ENCODE peak calls at places on chromosome 11, in nine cellular contexts. J, L, O, K, S, C, F, T and V are unnamed samples.

GRCh38 chr11:134498326-134499139 is 86.5 kb upstream of the B3GAT1 start:
- DNase-seq in J (no peak), L (no peak), O (no peak), K (no peak), S (no peak), C (no peak), F (no peak), T (no peak), V (no peak)

GRCh38 chr11:65790902-65791650 is 4.2 kb downstream of the OVOL1 start:
- DNase-seq in J (no peak), L (no peak), O (no peak), K (no peak), S (no peak), C (no peak), F (no peak), T (no peak), V (no peak)

GRCh38 chr11:47998733-47999359 is 18.5 kb downstream of the PTPRJ start:
- DNase-seq in J (no peak), L (no peak), O (no peak), K (peak; percentile 13), S (no peak), C (no peak), F (no peak), T (no peak), V (no peak)

GRCh38 chr11:2212411-2213251 is 41.0 kb upstream of the TH start:
- DNase-seq in J (no peak), L (no peak), O (no peak), K (no peak), S (no peak), C (no peak), F (no peak), T (no peak), V (no peak)

GRCh38 chr11:115244314-115244713 is 259.9 kb downstream of the CADM1 start:
- DNase-seq in J (no peak), L (no peak), O (no peak), K (no peak), S (no peak), C (no peak), F (no peak), T (no peak), V (no peak)

GRCh38 chr11:128244896-128245295 is 342.5 kb downstream of the ETS1 start:
- DNase-seq in J (no peak), L (no peak), O (no peak), K (no peak), S (no peak), C (no peak), F (no peak), T (no peak), V (peak; percentile 55)

GRCh38 chr11:32586576-32587190 is 3.1 kb downstream of the EIF3M start:
- DNase-seq in J (no peak), L (no peak), O (peak; percentile 37), K (no peak), S (no peak), C (no peak), F (no peak), T (no peak), V (peak; percentile 59)

GRCh38 chr11:43359432-43359818 is 705 bp downstream of the TTC17 start:
- DNase-seq in J (no peak), L (no peak), O (peak; percentile 38), K (no peak), S (no peak), C (peak; percentile 4), F (no peak), T (no peak), V (peak; percentile 69)

GRCh38 chr11:104934594-104934993 is 33.8 kb downstream of the CASP4 start:
- DNase-seq in J (no peak), L (no peak), O (no peak), K (no peak), S (no peak), C (no peak), F (no peak), T (no peak), V (no peak)

GRCh38 chr11:45919806-45920530 is 2.3 kb upstream of the PEX16 start:
- DNase-seq in J (no peak), L (no peak), O (no peak), K (no peak), S (no peak), C (no peak), F (no peak), T (no peak), V (no peak)

GRCh38 chr11:70577948-70578347 is 179.6 kb downstream of the CTTN start:
- DNase-seq in J (no peak), L (no peak), O (no peak), K (no peak), S (no peak), C (no peak), F (no peak), T (no peak), V (no peak)

GRCh38 chr11:9150944-9151343 is 59.5 kb upstream of the SCUBE2 start:
- DNase-seq in J (no peak), L (no peak), O (peak; percentile 25), K (no peak), S (no peak), C (no peak), F (no peak), T (no peak), V (peak; percentile 46)

GRCh38 chr11:126345283-126345682 is 10.2 kb upstream of the ST3GAL4 start:
- DNase-seq in J (no peak), L (no peak), O (no peak), K (no peak), S (no peak), C (no peak), F (no peak), T (no peak), V (no peak)

GRCh38 chr11:112961751-112962747 is 829 bp downstream of the NCAM1 start:
- DNase-seq in J (no peak), L (no peak), O (no peak), K (peak; percentile 79), S (peak; percentile 22), C (no peak), F (no peak), T (no peak), V (peak; percentile 30)

GRCh38 chr11:78907636-78908035 is 333.0 kb upstream of the NARS2 start:
- DNase-seq in J (no peak), L (no peak), O (no peak), K (no peak), S (peak; percentile 46), C (no peak), F (no peak), T (no peak), V (no peak)

GRCh38 chr11:45142241-45142885 is 4.1 kb upstream of the PRDM11 start:
- DNase-seq in J (no peak), L (no peak), O (peak; percentile 14), K (no peak), S (no peak), C (no peak), F (no peak), T (no peak), V (peak; percentile 59)